ENCODE peak calls at places on chromosome 4, in ten cellular contexts. I is NCI-H524 treated with DMSO at 0.1 percent for 48 hours; S is hypothalamus; V is foreskin fibroblast; T is A549; P is activated T-cell treated with anti-CD3 and anti-CD28 coated beads, Interleukin-2, amount 50 U/mL, for 4 hours; D is mucosa of descending colon; R is ovary; F is adipocyte; O is NCI-H1694 treated with DMSO at 0.1 percent for 48 hours. J is an unnamed sample.

GRCh38 chr4:160880186-160880585 is 1283.6 kb downstream of the FSTL5 start:
- DNase-seq in S (no peak), V (no peak), R (no peak), D (no peak), P (no peak), O (no peak), F (no peak), I (no peak), T (no peak), J (no peak)

GRCh38 chr4:41069268-41069667 is 145.1 kb downstream of the APBB2 start:
- DNase-seq in D (no peak), T (no peak), S (no peak), F (no peak), I (no peak), R (no peak), P (no peak), V (no peak), O (no peak), J (no peak)

GRCh38 chr4:152983221-152983620 is 47.1 kb downstream of the FHDC1 start:
- DNase-seq in S (no peak), I (no peak), R (no peak), T (no peak), F (no peak), P (no peak), V (no peak), O (no peak), D (no peak), J (no peak)

GRCh38 chr4:158008551-158009218 is 164.1 kb downstream of the GASK1B start:
- DNase-seq in I (no peak), R (peak), O (no peak), F (peak), P (no peak), V (no peak), T (no peak), D (no peak), S (no peak), J (no peak)

GRCh38 chr4:161629694-161630441 is 533.9 kb downstream of the FSTL5 start:
- DNase-seq in R (no peak), I (no peak), F (peak), P (no peak), V (no peak), S (no peak), T (no peak), O (no peak), D (no peak), J (peak)

GRCh38 chr4:770022-770421 is 55.9 kb downstream of the CPLX1 start:
- DNase-seq in V (no peak), F (no peak), I (no peak), R (peak), S (no peak), T (no peak), O (no peak), D (no peak), P (no peak), J (no peak)

GRCh38 chr4:20078644-20079043 is 173.1 kb upstream of the SLIT2 start:
- DNase-seq in V (no peak), I (no peak), R (no peak), F (no peak), S (no peak), P (no peak), D (no peak), O (no peak), T (no peak), J (no peak)

GRCh38 chr4:52628543-52628942 is 30.6 kb downstream of the USP46 start:
- DNase-seq in S (no peak), F (no peak), O (no peak), D (no peak), V (no peak), P (no peak), I (no peak), R (no peak), T (no peak), J (no peak)